ENCODE peak calls at places on chromosomes 1 and 21, in ten cellular contexts. A is dorsolateral prefrontal cortex, O is astrocyte, V is fibroblast of lung, Z is GM12865, R is fibroblast of the aortic adventitia, F is foreskin fibroblast, M is tibial nerve, L is lung, J is astrocyte of the spinal cord. H is an unnamed sample.

GRCh38 chr1:89546082-89546889 is 21.7 kb downstream of the LRRC8B start:
- DNase-seq in V (no peak), O (peak; percentile 72), M (no peak), A (no peak), R (peak; percentile 37), Z (no peak), F (peak; percentile 40), J (peak; percentile 59), L (no peak), H (peak; percentile 54)

GRCh38 chr1:12594966-12595838 is 22.8 kb downstream of the DHRS3 start:
- DNase-seq in Z (no peak), R (peak; percentile 90), O (peak; percentile 70), V (peak; percentile 68), F (peak; percentile 19), M (no peak), L (peak; percentile 65), A (no peak), J (peak; percentile 68), H (peak; percentile 78)

GRCh38 chr1:19735419-19736127 is 64.1 kb downstream of the TMCO4 start:
- DNase-seq in F (peak; percentile 95), R (peak; percentile 99), V (peak; percentile 98), Z (no peak), J (peak; percentile 98), O (peak; percentile 98), A (no peak), L (peak; percentile 32), M (peak; percentile 33), H (peak; percentile 98)

GRCh38 chr21:44547656-44548331 is 3.5 kb downstream of the KRTAP10-2 start:
- DNase-seq in R (no peak), O (no peak), J (no peak), A (no peak), L (peak; percentile 27), F (no peak), M (no peak), Z (no peak), V (no peak), H (no peak)

GRCh38 chr1:14968251-14968812 is 185.2 kb upstream of the TMEM51 start:
- DNase-seq in R (peak; percentile 88), V (peak; percentile 84), L (no peak), F (peak; percentile 89), O (peak; percentile 87), A (no peak), Z (no peak), J (peak; percentile 90), M (no peak), H (peak; percentile 96)

GRCh38 chr1:24874611-24875225 is 55.4 kb downstream of the RUNX3 start:
- DNase-seq in J (no peak), A (no peak), F (no peak), L (no peak), O (no peak), Z (no peak), M (no peak), V (no peak), R (peak; percentile 47), H (no peak)

GRCh38 chr1:157969693-157970485 is 23.6 kb upstream of the KIRREL1 start:
- DNase-seq in M (no peak), V (peak; percentile 88), Z (peak; percentile 30), J (peak; percentile 89), A (no peak), L (no peak), O (peak; percentile 82), F (peak; percentile 87), R (peak; percentile 95), H (peak; percentile 82)

GRCh38 chr1:67162954-67163353 is 3.3 kb upstream of the IL23R start:
- DNase-seq in R (peak; percentile 4), V (no peak), M (no peak), O (peak; percentile 66), F (peak; percentile 10), Z (peak; percentile 72), J (peak; percentile 68), A (no peak), L (no peak), H (no peak)

GRCh38 chr1:5938068-5938740 is 54.0 kb downstream of the NPHP4 start:
- DNase-seq in M (no peak), F (peak; percentile 36), Z (no peak), O (peak; percentile 88), R (no peak), J (peak; percentile 71), L (no peak), V (peak; percentile 57), A (no peak), H (peak; percentile 91)

DNA sequence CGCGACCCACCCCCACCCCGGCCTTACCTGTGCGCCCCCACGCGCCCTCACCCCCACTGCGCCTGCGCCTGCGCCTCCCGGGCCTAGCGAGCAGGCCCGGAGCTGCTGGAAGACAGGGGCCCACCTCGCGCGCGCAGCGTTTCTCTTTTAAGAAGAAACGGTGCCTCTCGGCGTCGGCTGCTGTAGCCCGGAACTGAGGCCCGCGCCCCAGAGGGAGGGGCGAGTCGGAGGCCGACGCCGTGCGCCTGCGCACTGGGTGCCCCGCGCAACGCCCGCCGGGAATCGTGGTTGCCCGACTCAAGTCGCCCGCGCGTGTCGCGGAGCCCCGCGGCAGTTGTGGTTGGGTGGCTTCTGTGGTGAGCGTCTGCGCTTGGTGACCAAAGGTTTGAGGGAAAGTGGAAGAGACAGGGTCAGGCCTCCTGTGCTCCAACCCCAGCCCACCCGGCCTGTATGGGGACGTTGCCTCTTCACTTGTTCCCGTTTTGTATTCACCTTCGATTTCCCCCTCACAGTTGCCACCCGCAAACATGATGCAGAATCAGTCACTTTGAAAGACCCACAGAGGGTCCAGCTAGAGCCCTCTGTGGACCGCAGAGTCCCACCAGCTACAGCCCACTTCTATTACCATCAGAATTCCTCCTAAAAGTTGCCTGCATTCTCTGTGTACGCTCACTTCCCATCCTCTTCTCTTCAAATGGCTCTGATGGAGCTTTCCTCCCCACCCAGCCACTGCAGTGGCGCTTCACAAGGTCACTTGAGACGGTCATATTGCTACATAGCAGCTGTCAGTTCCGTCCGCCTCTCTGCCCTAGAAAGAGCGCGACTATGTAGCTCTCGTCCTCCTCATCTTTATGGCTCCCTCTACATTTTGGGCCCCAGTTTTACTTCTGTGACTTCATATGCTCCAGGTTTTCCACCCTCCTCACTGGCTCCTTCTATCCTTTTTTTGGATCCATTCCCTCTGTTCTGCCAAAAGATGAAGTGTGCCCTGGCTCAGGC is at the start of gene ZNF692:
- DNase-seq in A (peak; percentile 98), L (peak; percentile 98), J (peak; percentile 98), O (peak; percentile 94), R (peak; percentile 97), V (peak; percentile 98), F (peak; percentile 97), Z (peak; percentile 99), M (peak; percentile 95), H (peak; percentile 97)
- TF ChIP-seq CTCF in A (peak; percentile 15), L (no peak), J (no peak), O (no peak), R (no peak), V (no peak), F (no peak), Z (no peak), M (no peak), H (no peak)

DNA sequence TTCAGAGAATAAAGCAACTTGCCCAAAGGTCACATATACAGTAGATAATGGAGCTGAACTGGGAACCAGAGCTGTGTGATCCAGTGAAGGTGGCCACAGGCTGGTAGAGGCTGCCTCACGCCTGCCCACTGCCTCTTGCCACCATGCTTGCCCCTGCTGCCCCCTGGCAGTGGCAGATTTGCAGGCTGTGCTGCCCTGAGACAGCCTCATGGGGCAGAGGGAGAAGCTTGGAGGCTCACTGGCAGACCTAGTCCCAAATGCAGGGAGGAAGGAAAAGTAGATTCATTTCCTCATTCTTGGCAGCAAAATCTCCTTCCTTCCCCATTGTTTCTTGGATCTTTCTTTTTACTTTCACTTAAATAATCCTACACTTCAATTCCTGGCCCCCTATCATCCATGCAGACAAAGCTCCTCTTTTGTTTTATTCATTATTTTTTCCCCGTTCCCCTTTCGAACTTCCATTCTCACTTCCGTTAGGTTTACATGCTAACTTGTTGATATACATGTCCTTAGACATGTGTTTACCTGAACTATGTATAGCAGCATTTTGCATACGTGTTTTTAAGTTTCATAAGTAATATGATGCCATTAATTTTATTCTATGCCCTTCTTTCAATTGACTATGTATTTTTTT is 66.9 kb upstream of the LYST start:
- DNase-seq in Z (no peak), A (no peak), O (no peak), F (no peak), R (no peak), V (no peak), J (no peak), M (no peak), L (no peak), H (no peak)
- H3K4me3 ChIP-seq in Z (no peak overlapping the region), A (no peak overlapping the region), O (no peak overlapping the region), F (no peak overlapping the region), R (no peak overlapping the region), V (no peak overlapping the region), J (no peak overlapping the region), M (no peak overlapping the region), L (no peak overlapping the region), H (no peak overlapping the region)

GRCh38 chr1:107683198-107683657 is 281.8 kb downstream of the VAV3 start:
- DNase-seq in V (no peak), A (no peak), Z (no peak), F (no peak), R (no peak), M (no peak), J (no peak), L (no peak), O (no peak), H (no peak)

GRCh38 chr1:107683683-107684082 is 281.3 kb downstream of the VAV3 start:
- DNase-seq in L (no peak), O (no peak), Z (no peak), F (no peak), J (no peak), V (no peak), M (no peak), R (no peak), A (no peak), H (no peak)

GRCh38 chr1:107681001-107681479 is 283.9 kb downstream of the VAV3 start:
- DNase-seq in J (no peak), R (no peak), A (no peak), L (no peak), O (no peak), Z (no peak), F (no peak), M (no peak), V (no peak), H (no peak)

GRCh38 chr1:107680579-107680985 is 284.4 kb downstream of the VAV3 start:
- DNase-seq in F (no peak), A (no peak), O (no peak), M (no peak), V (no peak), Z (no peak), J (no peak), L (no peak), R (no peak), H (no peak)

GRCh38 chr1:107682467-107682866 is 282.5 kb downstream of the VAV3 start:
- DNase-seq in J (no peak), O (no peak), A (no peak), L (no peak), Z (no peak), V (no peak), R (no peak), M (no peak), F (no peak), H (peak; percentile 30)
- TF ChIP-seq CTCF in J (no peak), O (no peak), A (no peak), L (no peak), Z (no peak), V (no peak), R (no peak), M (no peak), F (no peak), H (no peak)

DNA sequence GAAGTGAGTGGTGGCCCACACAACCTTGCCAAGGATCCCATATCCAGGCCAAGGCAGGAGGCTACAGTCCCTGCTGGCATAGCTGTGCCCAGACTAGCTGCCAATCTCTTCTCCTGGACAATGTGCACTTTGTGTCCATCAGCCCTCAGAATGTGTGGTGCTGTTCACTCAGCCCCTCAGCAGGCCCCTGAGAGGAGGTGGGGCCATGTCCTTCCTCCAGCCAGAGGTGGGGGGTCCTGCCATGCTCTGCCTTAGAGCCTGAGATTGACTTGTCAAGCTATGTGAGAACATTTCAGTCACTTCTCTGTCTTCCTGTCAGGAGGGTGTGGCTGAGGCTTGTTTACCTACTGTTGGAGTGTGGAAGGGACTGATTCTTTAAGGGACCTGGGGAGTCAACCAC is 1.4 kb downstream of the NCF2 start:
- DNase-seq in A (no peak), V (no peak), Z (peak; percentile 42), L (no peak), M (no peak), O (no peak), R (no peak), J (no peak), F (no peak), H (no peak)
- H3K4me3 ChIP-seq in A (no peak overlapping the region), V (no peak overlapping the region), Z (peak overlapping the region; percentile 57), L (peak overlapping the region; percentile 22), M (no peak overlapping the region), O (no peak overlapping the region), R (no peak overlapping the region), J (no peak overlapping the region), F (no peak overlapping the region), H (no peak overlapping the region)

H was measured in AG10803.